ENCODE peak calls at places on chromosomes 11 and 22, in five cellular contexts. L is stomach, Y is upper lobe of right lung, E is colonic mucosa, G is IMR-90. P is an unnamed sample.

GRCh38 chr11:70568504-70569172 is 170.3 kb downstream of the CTTN start:
- DNase-seq in Y (peak; percentile 67), L (no peak), E (peak; percentile 71), G (peak; percentile 24), P (no peak)

GRCh38 chr11:10452211-10452767 is 2.8 kb upstream of the AMPD3 start:
- DNase-seq in E (peak; percentile 34), Y (no peak), L (no peak), G (peak; percentile 19), P (no peak)

GRCh38 chr11:83044958-83045712 is 26.6 kb downstream of the RAB30 start:
- DNase-seq in Y (no peak), L (no peak), G (peak; percentile 92), E (no peak), P (no peak)

GRCh38 chr11:93958991-93959390 is 62.2 kb upstream of the HEPHL1 start:
- DNase-seq in G (no peak), Y (no peak), E (no peak), L (no peak), P (no peak)

GRCh38 chr11:118572914-118573550 is 823 bp downstream of the ARCN1 start:
- DNase-seq in G (peak; percentile 75), E (peak; percentile 29), Y (no peak), L (no peak), P (no peak)

GRCh38 chr11:116457336-116458007 is 315.3 kb downstream of the BUD13 start:
- DNase-seq in G (no peak), E (no peak), Y (no peak), L (no peak), P (no peak)

GRCh38 chr11:8354622-8355417 is 91.1 kb upstream of the LMO1 start:
- DNase-seq in L (no peak), G (no peak), E (no peak), Y (peak; percentile 47), P (no peak)

GRCh38 chr22:27242111-27242436 is 559.5 kb downstream of the MN1 start:
- DNase-seq in E (no peak), G (no peak), L (no peak), Y (no peak), P (no peak)

GRCh38 chr11:1428762-1429316 is 39.1 kb downstream of the BRSK2 start:
- DNase-seq in E (no peak), L (no peak), Y (no peak), G (no peak), P (no peak)

GRCh38 chr11:130133716-130134115 is 25.9 kb upstream of the ST14 start:
- DNase-seq in E (no peak), G (no peak), L (no peak), Y (no peak), P (no peak)

GRCh38 chr11:59112494-59112893 is 5.5 kb downstream of the FAM111B start:
- DNase-seq in Y (no peak), L (no peak), E (no peak), G (peak; percentile 39), P (no peak)

GRCh38 chr11:10233581-10233980 is 60.4 kb downstream of the SBF2 start:
- DNase-seq in L (no peak), Y (no peak), E (no peak), G (peak; percentile 91), P (no peak)

GRCh38 chr11:62400760-62401159 is 18.1 kb upstream of the SCGB1A1 start:
- DNase-seq in L (peak; percentile 54), G (peak; percentile 74), E (peak; percentile 70), Y (peak; percentile 72), P (no peak)

GRCh38 chr11:106482920-106483761 is 405.7 kb downstream of the AASDHPPT start:
- DNase-seq in G (peak; percentile 84), Y (no peak), L (no peak), E (no peak), P (no peak)

GRCh38 chr11:128553662-128554392 is 33.5 kb downstream of the ETS1 start:
- DNase-seq in G (peak; percentile 32), E (no peak), Y (no peak), L (no peak), P (no peak)

GRCh38 chr11:70304208-70304603 is 33.7 kb downstream of the PPFIA1 start:
- DNase-seq in G (no peak), E (no peak), Y (no peak), L (no peak), P (no peak)

GRCh38 chr11:61392991-61393595 is 706 bp downstream of the TMEM216 start:
- DNase-seq in Y (no peak), E (peak; percentile 34), G (peak; percentile 34), L (no peak), P (peak; percentile 10)

GRCh38 chr11:111870522-111870886 is 877 bp downstream of the ALG9 start:
- DNase-seq in G (no peak), L (no peak), Y (no peak), E (no peak), P (no peak)

GRCh38 chr11:33257160-33257896 is at the start of gene HIPK3:
- DNase-seq in L (peak; percentile 85), G (peak; percentile 68), Y (peak; percentile 95), E (peak; percentile 83), P (peak; percentile 68)

GRCh38 chr11:131468565-131468964 is 98.2 kb downstream of the NTM start:
- DNase-seq in Y (no peak), G (no peak), L (no peak), E (no peak), P (no peak)

GRCh38 chr22:38868286-38868721 is 3.7 kb downstream of the CBX6 start:
- DNase-seq in E (no peak), G (no peak), L (no peak), Y (no peak), P (peak; percentile 23)
- H3K27ac ChIP-seq in E (no peak overlapping the region), G (no peak overlapping the region), L (no peak overlapping the region), Y (no peak overlapping the region), P (no peak overlapping the region)

GRCh38 chr11:19437760-19438159 is 197.0 kb upstream of the E2F8 start:
- DNase-seq in E (no peak), G (peak; percentile 89), L (no peak), Y (no peak), P (no peak)
- TF ChIP-seq CTCF in E (no peak), G (no peak), L (no peak), Y (no peak), P (no peak)

DNA sequence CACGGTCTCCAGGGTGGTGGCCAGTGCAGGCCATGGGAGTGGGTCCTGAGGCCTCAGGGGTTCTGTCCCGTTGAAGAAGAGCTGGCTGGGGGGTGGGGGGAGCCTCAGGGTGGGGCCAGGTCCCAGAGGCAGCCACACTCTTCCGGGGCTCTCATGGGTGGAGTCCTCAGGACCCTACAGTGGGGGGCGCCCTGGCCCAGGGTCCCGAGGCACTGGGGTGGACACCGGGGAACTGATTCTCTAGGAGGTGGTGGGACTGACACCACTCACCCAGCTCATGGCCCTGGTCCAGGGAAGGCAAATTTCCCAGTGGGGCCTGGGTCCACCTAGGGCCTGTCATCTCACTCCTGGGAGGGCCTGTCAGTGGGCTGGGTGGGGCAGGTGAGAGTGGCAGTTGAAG is 12.8 kb downstream of the GGT5 start:
- DNase-seq in G (no peak), L (no peak), Y (no peak), E (no peak), P (no peak)
- H3K9me3 ChIP-seq in G (peaks cover 2% of the 10 kb centered on the region), L (no peaks in the 10 kb centered on the region), Y (no peaks in the 10 kb centered on the region), E (no peaks in the 10 kb centered on the region), P (no peaks in the 10 kb centered on the region)

GRCh38 chr11:65205602-65205967 is 23.9 kb downstream of the CAPN1 start:
- DNase-seq in L (peak; percentile 15), E (no peak), Y (no peak), G (no peak), P (no peak)

GRCh38 chr11:65204646-65205601 is 23.2 kb downstream of the CAPN1 start:
- DNase-seq in L (peak; percentile 22), E (no peak), Y (peak; percentile 73), G (peak; percentile 13), P (peak; percentile 37)

GRCh38 chr11:65206901-65207300 is 25.2 kb downstream of the CAPN1 start:
- DNase-seq in E (no peak), G (no peak), Y (no peak), L (peak; percentile 22), P (no peak)

GRCh38 chr11:65207918-65208784 is 26.4 kb downstream of the CAPN1 start:
- DNase-seq in E (no peak), L (peak; percentile 13), Y (no peak), G (no peak), P (no peak)

GRCh38 chr11:65206441-65206841 is 24.7 kb downstream of the CAPN1 start:
- DNase-seq in E (no peak), G (no peak), Y (no peak), L (peak; percentile 20), P (no peak)
- H3K27ac ChIP-seq in E (no peak overlapping the region), G (no peak overlapping the region), Y (no peak overlapping the region), L (no peak overlapping the region), P (no peak overlapping the region)

GRCh38 chr11:46894961-46895360 is 23.4 kb downstream of the LRP4 start:
- DNase-seq in L (no peak), G (no peak), Y (no peak), E (no peak), P (no peak)
- TF ChIP-seq CTCF in L (no peak), G (no peak), Y (no peak), E (no peak), P (no peak)

DNA sequence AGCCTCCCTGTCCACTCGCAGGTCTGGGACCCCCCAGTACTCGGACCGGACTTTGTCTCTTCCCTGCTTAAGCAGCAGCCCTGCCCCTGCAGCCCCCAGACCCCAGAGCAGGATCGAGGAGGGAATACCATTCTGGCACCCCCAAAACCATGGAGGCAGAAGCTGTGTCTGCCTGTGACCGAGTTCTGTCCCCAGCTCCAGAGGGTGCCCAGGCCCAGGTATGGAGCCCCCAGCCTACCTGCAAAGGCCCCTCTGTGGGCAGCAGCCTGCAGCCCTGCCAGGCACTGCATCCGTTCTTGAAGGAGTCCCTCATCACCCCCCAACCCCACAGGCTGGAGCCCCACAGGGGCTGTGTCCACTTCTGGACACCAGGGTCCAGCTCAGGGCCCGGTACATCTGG is 163.8 kb downstream of the BRD1 start:
- DNase-seq in L (no peak), E (no peak), Y (peak; percentile 52), G (no peak), P (no peak)
- H3K9me3 ChIP-seq in L (no peaks in the 10 kb centered on the region), E (no peaks in the 10 kb centered on the region), Y (no peaks in the 10 kb centered on the region), G (peaks cover 26% of the 10 kb centered on the region), P (no peaks in the 10 kb centered on the region)

P was measured in CD4-positive, alpha-beta T cell.